ENCODE peak calls at places on chromosomes 6 and 20, in five cellular contexts. O is NCI-H526 treated with DMSO at 0.1 percent for 48 hours, L is AG04449, A is A549, C is IMR-90. W is an unnamed sample.

GRCh38 chr6:159577564-159577963 is 115.5 kb downstream of the SOD2 start:
- DNase-seq in O (no peak), L (no peak), A (no peak), C (peak; percentile 4), W (no peak)

GRCh38 chr6:109503327-109504224 is 20.6 kb upstream of the ZBTB24 start:
- DNase-seq in O (no peak), L (no peak), A (no peak), C (no peak), W (no peak)

GRCh38 chr6:163625265-163625664 is 210.7 kb downstream of the QKI start:
- DNase-seq in O (no peak), L (no peak), A (no peak), C (no peak), W (no peak)

GRCh38 chr6:148509789-148510581 is 167.3 kb downstream of the SASH1 start:
- DNase-seq in O (no peak), L (peak; percentile 95), A (no peak), C (peak; percentile 99), W (peak; percentile 88)

GRCh38 chr6:8219352-8219943 is 117.1 kb upstream of the EEF1E1 start:
- DNase-seq in O (no peak), L (no peak), A (peak; percentile 48), C (peak; percentile 63), W (no peak)

GRCh38 chr20:45892828-45893500 is 1.8 kb downstream of the CTSA start:
- DNase-seq in O (no peak), L (no peak), A (no peak), C (no peak), W (no peak)

GRCh38 chr6:29749668-29750067 is 26.4 kb downstream of the HLA-F start:
- DNase-seq in O (no peak), L (no peak), A (no peak), C (no peak), W (no peak)

GRCh38 chr6:45072014-45072413 is 256.1 kb upstream of the RUNX2 start:
- DNase-seq in O (no peak), L (no peak), A (no peak), C (no peak), W (no peak)

GRCh38 chr20:43536817-43537440 is 21.9 kb upstream of the SGK2 start:
- DNase-seq in O (no peak), L (no peak), A (no peak), C (peak; percentile 33), W (peak; percentile 20)

GRCh38 chr6:21340563-21340962 is 253.0 kb upstream of the SOX4 start:
- DNase-seq in O (no peak), L (no peak), A (no peak), C (no peak), W (no peak)

GRCh38 chr6:123014835-123015234 is 18.8 kb downstream of the CLVS2 start:
- DNase-seq in O (no peak), L (no peak), A (no peak), C (no peak), W (no peak)

GRCh38 chr6:69863766-69864165 is 2.6 kb upstream of the COL19A1 start:
- DNase-seq in O (no peak), L (no peak), A (no peak), C (no peak), W (no peak)

GRCh38 chr20:62158541-62158940 is 15.0 kb downstream of the SS18L1 start:
- DNase-seq in O (no peak), L (no peak), A (no peak), C (no peak), W (no peak)

GRCh38 chr20:50735813-50736212 is 4.4 kb downstream of the PARD6B start:
- DNase-seq in O (peak; percentile 35), L (no peak), A (no peak), C (no peak), W (no peak)

GRCh38 chr6:134457941-134458340 is 140.0 kb upstream of the SGK1 start:
- DNase-seq in O (no peak), L (no peak), A (no peak), C (no peak), W (no peak)

GRCh38 chr6:132818404-132819359 is 4.3 kb downstream of the RPS12 start:
- DNase-seq in O (no peak), L (no peak), A (no peak), C (peak; percentile 30), W (no peak)

GRCh38 chr20:62516345-62516744 is 40.5 kb upstream of the GATA5 start:
- DNase-seq in O (no peak), L (no peak), A (peak; percentile 76), C (no peak), W (no peak)

GRCh38 chr6:38493929-38494547 is 145.7 kb downstream of the BTBD9 start:
- DNase-seq in O (peak; percentile 58), L (no peak), A (no peak), C (peak; percentile 81), W (no peak)

GRCh38 chr6:27882624-27883023 is 29.6 kb downstream of the OR2B2 start:
- DNase-seq in O (no peak), L (no peak), A (no peak), C (no peak), W (no peak)

GRCh38 chr6:84581494-84582259 is 182.7 kb downstream of the TBX18 start:
- DNase-seq in O (no peak), L (peak; percentile 54), A (no peak), C (peak; percentile 73), W (peak; percentile 78)

GRCh38 chr6:28809947-28810654 is 113.7 kb downstream of the TRIM27 start:
- DNase-seq in O (peak; percentile 25), L (no peak), A (no peak), C (no peak), W (no peak)

GRCh38 chr6:52931351-52931750 is 21.9 kb upstream of the GSTA3 start:
- DNase-seq in O (no peak), L (no peak), A (no peak), C (no peak), W (no peak)

GRCh38 chr20:19976595-19977372 is 40.4 kb upstream of the NAA20 start:
- DNase-seq in O (no peak), L (no peak), A (peak; percentile 79), C (peak; percentile 83), W (peak; percentile 58)

GRCh38 chr6:35328108-35328723 is 14.1 kb upstream of the PPARD start:
- DNase-seq in O (no peak), L (no peak), A (no peak), C (no peak), W (no peak)

GRCh38 chr20:47568019-47568418 is 66.3 kb downstream of the NCOA3 start:
- DNase-seq in O (peak; percentile 37), L (peak; percentile 67), A (no peak), C (peak; percentile 90), W (peak; percentile 87)

GRCh38 chr6:13908955-13909381 is 15.8 kb upstream of the RNF182 start:
- DNase-seq in O (peak; percentile 64), L (peak; percentile 38), A (peak; percentile 64), C (peak; percentile 74), W (peak; percentile 55)

GRCh38 chr20:10469599-10469998 is 34.5 kb downstream of the SLX4IP start:
- DNase-seq in O (peak; percentile 40), L (peak; percentile 52), A (peak; percentile 76), C (peak; percentile 87), W (peak; percentile 52)

GRCh38 chr6:140987364-140988135 is 1145.2 kb upstream of the GJE1 start:
- DNase-seq in O (no peak), L (no peak), A (no peak), C (peak; percentile 24), W (no peak)

GRCh38 chr6:136059308-136059707 is 190.8 kb downstream of the MTFR2 start:
- DNase-seq in O (no peak), L (no peak), A (no peak), C (no peak), W (no peak)

GRCh38 chr6:166313255-166314070 is 5.3 kb upstream of the PRR18 start:
- DNase-seq in O (no peak), L (no peak), A (peak; percentile 31), C (peak; percentile 45), W (no peak)

GRCh38 chr20:24109537-24109936 is 121.0 kb upstream of the GGTLC1 start:
- DNase-seq in O (no peak), L (no peak), A (no peak), C (no peak), W (no peak)

GRCh38 chr6:145278163-145278807 is 457.0 kb downstream of the EPM2A start:
- DNase-seq in O (no peak), L (peak; percentile 24), A (no peak), C (peak; percentile 68), W (peak; percentile 5)

GRCh38 chr6:167291623-167292300 is 647 bp downstream of the UNC93A start:
- DNase-seq in O (no peak), L (no peak), A (no peak), C (no peak), W (no peak)

W was measured in non-pigmented ciliary epithelial cell.